ENCODE peak calls at places on chromosome 7, in five cellular contexts. S is GM12878, B is HCT116, P is K562, X is H1. Q is an unnamed sample.

GRCh38 chr7:88835147-88835728 is 39.7 kb upstream of the TEX47 start:
- DNase-seq in S (peak; percentile 15), P (peak; percentile 22), X (no peak), B (peak; percentile 24), Q (peak; percentile 27)

GRCh38 chr7:134447383-134447782 is 11.5 kb downstream of the AKR1B1 start:
- DNase-seq in P (no peak), S (no peak), X (no peak), B (no peak), Q (no peak)

GRCh38 chr7:151416921-151417320 is 7.1 kb upstream of the WDR86 start:
- DNase-seq in X (no peak), S (no peak), P (no peak), B (no peak), Q (no peak)

GRCh38 chr7:4744391-4745264 is 30.8 kb upstream of the AP5Z1 start:
- DNase-seq in X (peak; percentile 89), B (peak; percentile 85), S (peak; percentile 58), P (peak; percentile 86), Q (peak; percentile 93)

GRCh38 chr7:128835790-128836641 is 5.8 kb downstream of the FLNC start:
- DNase-seq in X (no peak), P (no peak), B (no peak), S (no peak), Q (no peak)

GRCh38 chr7:21903074-21903786 is 42.5 kb downstream of the CDCA7L start:
- DNase-seq in S (no peak), P (no peak), X (no peak), B (no peak), Q (peak; percentile 5)

GRCh38 chr7:64876792-64877713 is 26.0 kb upstream of the ZNF273 start:
- DNase-seq in P (no peak), S (no peak), B (no peak), X (peak; percentile 4), Q (no peak)

GRCh38 chr7:88759216-88759955 is at the start of gene ZNF804B:
- DNase-seq in B (no peak), S (no peak), P (no peak), X (peak; percentile 75), Q (no peak)

GRCh38 chr7:16670747-16671344 is 24.9 kb downstream of the BZW2 start:
- DNase-seq in B (no peak), X (no peak), S (no peak), P (no peak), Q (no peak)

GRCh38 chr7:387132-388022 is 97.4 kb downstream of the FOXL3 start:
- DNase-seq in S (no peak), X (no peak), B (no peak), P (no peak), Q (no peak)

GRCh38 chr7:67843615-67844014 is 847.0 kb downstream of the TYW1 start:
- DNase-seq in P (no peak), X (no peak), S (no peak), B (no peak), Q (no peak)

GRCh38 chr7:2938514-2939192 is 94.5 kb upstream of the GNA12 start:
- DNase-seq in S (no peak), X (no peak), P (no peak), B (no peak), Q (no peak)

GRCh38 chr7:79933144-79933543 is 201.5 kb upstream of the GNAI1 start:
- DNase-seq in X (no peak), B (no peak), S (no peak), P (no peak), Q (no peak)

GRCh38 chr7:151243411-151244155 is 4.9 kb downstream of the SMARCD3 start:
- DNase-seq in S (no peak), B (no peak), P (no peak), X (peak; percentile 36), Q (no peak)

GRCh38 chr7:99041526-99041925 is 102.4 kb downstream of the SMURF1 start:
- DNase-seq in S (no peak), X (peak; percentile 33), P (no peak), B (no peak), Q (peak; percentile 8)

GRCh38 chr7:27110163-27110976 is 7.9 kb upstream of the HOXA2 start:
- DNase-seq in S (no peak), B (no peak), P (no peak), X (peak; percentile 83), Q (no peak)

GRCh38 chr7:83579740-83580139 is 69.2 kb downstream of the SEMA3E start:
- DNase-seq in P (no peak), X (no peak), B (no peak), S (no peak), Q (no peak)

GRCh38 chr7:137343483-137343841 is at the start of gene PTN:
- DNase-seq in P (no peak), B (no peak), S (no peak), X (peak; percentile 73), Q (no peak)

GRCh38 chr7:22413211-22413610 is 56.3 kb upstream of the RAPGEF5 start:
- DNase-seq in X (no peak), P (no peak), S (no peak), B (no peak), Q (no peak)

GRCh38 chr7:8254667-8255066 is 7.3 kb downstream of the ICA1 start:
- DNase-seq in S (no peak), P (no peak), B (no peak), X (no peak), Q (no peak)

GRCh38 chr7:359776-360361 is 69.9 kb downstream of the FOXL3 start:
- DNase-seq in B (no peak), X (no peak), P (no peak), S (no peak), Q (no peak)

GRCh38 chr7:157480651-157481050 is 143.8 kb downstream of the DNAJB6 start:
- DNase-seq in P (no peak), S (no peak), B (no peak), X (peak; percentile 43), Q (no peak)

GRCh38 chr7:142865766-142866165 is 10.9 kb downstream of the EPHB6 start:
- DNase-seq in S (no peak), P (no peak), X (no peak), B (no peak), Q (no peak)

GRCh38 chr7:108455524-108455832 is 758 bp downstream of the NRCAM start:
- DNase-seq in S (no peak), B (no peak), X (no peak), P (no peak), Q (no peak)

GRCh38 chr7:24199978-24200377 is 84.0 kb upstream of the NPY start:
- DNase-seq in S (no peak), X (no peak), B (no peak), P (no peak), Q (no peak)

GRCh38 chr7:26356929-26357792 is 65.5 kb downstream of the SNX10 start:
- DNase-seq in X (no peak), S (no peak), B (no peak), P (no peak), Q (no peak)

GRCh38 chr7:34133356-34133982 is 228.1 kb downstream of the BMPER start:
- DNase-seq in P (no peak), B (no peak), S (no peak), X (no peak), Q (no peak)

GRCh38 chr7:47819054-47819920 is 129.0 kb downstream of the PKD1L1 start:
- DNase-seq in S (peak; percentile 15), X (peak; percentile 73), B (peak; percentile 34), P (peak; percentile 53), Q (peak; percentile 70)

DNA sequence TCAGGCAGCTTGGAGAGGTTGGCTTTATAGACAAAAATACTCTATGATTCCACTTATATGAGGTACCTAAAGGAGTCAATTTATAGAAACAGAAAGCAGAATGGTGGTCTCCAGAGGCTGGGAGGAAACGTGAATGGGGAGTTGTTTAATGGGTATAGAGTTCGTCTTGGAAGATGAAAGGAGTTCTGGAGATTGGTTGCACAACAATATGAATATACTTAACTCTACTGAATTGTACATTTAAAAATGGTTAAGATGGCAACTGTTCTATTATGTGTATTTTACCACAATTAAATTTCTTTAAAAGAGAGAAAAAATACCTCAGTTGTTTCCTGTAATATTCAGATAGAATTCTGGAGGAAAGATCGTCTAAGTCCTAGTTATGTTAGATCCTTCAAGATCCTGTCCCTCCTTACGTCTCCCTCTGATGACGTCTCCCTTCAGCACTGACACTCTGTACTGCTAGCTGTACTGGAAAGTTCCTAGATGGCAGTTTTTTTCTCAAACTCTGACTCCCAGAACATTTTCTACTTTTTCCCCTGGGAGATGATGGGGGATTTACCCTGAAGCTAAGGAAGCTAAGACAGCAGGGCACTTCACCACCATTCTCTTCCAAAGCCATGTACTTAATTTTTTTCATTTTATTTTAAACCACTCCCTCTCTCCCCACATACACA is 53.2 kb upstream of the CAV2 start:
- DNase-seq in P (no peak), S (no peak), B (no peak), X (no peak), Q (no peak)
- H3K4me1 ChIP-seq in P (no peaks in the 10 kb centered on the region), S (no peaks in the 10 kb centered on the region), B (peaks cover 92% of the 10 kb centered on the region), X (no peaks in the 10 kb centered on the region), Q (no peaks in the 10 kb centered on the region)

GRCh38 chr7:31783221-31783620 is 96.2 kb downstream of the PPP1R17 start:
- DNase-seq in X (no peak), B (no peak), P (no peak), S (no peak), Q (no peak)

GRCh38 chr7:31782411-31782991 is 95.5 kb downstream of the PPP1R17 start:
- DNase-seq in B (peak; percentile 35), X (no peak), S (peak; percentile 20), P (peak; percentile 59), Q (peak; percentile 47)

GRCh38 chr7:31788445-31788844 is 101.4 kb downstream of the PPP1R17 start:
- DNase-seq in S (no peak), X (no peak), B (no peak), P (no peak), Q (no peak)

GRCh38 chr7:31788891-31789680 is 102.1 kb downstream of the PPP1R17 start:
- DNase-seq in X (no peak), S (no peak), B (no peak), P (no peak), Q (no peak)

GRCh38 chr7:31785081-31785480 is 98.1 kb downstream of the PPP1R17 start:
- DNase-seq in P (no peak), B (no peak), S (no peak), X (no peak), Q (no peak)
- TF ChIP-seq SP1 in P (no peak), B (no peak), S (no peak), X (no peak), Q (no peak)

DNA sequence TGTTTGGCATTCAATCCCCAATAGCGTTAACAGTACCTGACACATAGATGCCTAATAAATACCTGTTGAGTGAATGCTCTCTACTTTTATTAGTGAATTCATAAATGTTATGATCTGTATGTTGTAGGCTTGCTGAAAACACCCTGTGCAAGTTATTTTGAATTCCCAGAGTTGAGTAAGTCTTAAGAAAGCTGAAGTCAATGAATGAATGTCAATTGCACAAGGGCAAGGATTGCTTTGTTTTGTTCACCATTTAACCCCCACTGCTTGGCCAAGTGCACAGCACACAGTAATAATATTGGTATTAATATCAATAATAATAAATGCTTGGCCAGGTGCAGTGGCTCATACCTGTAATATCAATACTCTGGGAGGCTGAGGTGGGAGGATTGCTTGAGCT is 10.2 kb downstream of the CPA1 start:
- DNase-seq in S (no peak), B (no peak), P (no peak), X (peak; percentile 2), Q (no peak)
- H3K79me2 ChIP-seq in S (no peaks in the 10 kb centered on the region), B (no peaks in the 10 kb centered on the region), P (no peaks in the 10 kb centered on the region), X (no peaks in the 10 kb centered on the region), Q (no peaks in the 10 kb centered on the region)

DNA sequence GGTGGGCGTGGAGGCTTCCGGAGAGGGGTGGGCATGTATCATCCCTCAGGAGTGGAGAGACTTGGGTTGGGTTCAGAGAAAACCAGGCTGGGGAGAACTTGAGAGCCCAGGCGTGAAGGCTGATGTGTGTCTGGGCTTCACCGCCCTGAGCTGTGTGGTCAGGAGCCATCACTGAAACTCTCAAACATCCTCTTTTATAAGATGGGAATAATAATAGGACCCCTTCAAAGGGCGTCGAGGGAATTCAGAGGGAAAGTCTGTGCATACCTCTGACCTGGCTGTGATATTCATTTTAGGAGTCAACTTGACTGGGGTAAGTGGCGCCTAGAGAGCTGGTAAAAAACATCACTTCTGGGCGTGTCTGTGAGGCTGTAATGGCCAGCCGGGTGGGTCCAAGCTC is 21.1 kb upstream of the PSMG3 start:
- DNase-seq in S (no peak), B (no peak), P (no peak), X (no peak), Q (no peak)
- H3K4me1 ChIP-seq in S (no peaks in the 10 kb centered on the region), B (no peaks in the 10 kb centered on the region), P (no peaks in the 10 kb centered on the region), X (no peaks in the 10 kb centered on the region), Q (no peaks in the 10 kb centered on the region)